ENCODE peak calls at places on chromosomes 1 and 21, in six cellular contexts. D is HCT116, X is breast epithelium, R is A549, C is tibial nerve, I is Peyer's patch. E is an unnamed sample.

GRCh38 chr1:47568763-47569162 is 130.9 kb downstream of the FOXD2 start:
- DNase-seq in D (no peak), R (no peak), X (no peak), I (no peak), C (peak), E (no peak)

GRCh38 chr1:230749635-230750034 is 2.4 kb downstream of the CAPN9 start:
- DNase-seq in D (no peak), X (no peak), C (no peak), R (no peak), I (no peak), E (no peak)

GRCh38 chr1:231636157-231636556 is 9.6 kb downstream of the DISC1 start:
- DNase-seq in X (no peak), C (no peak), I (no peak), R (peak), D (no peak), E (no peak)

GRCh38 chr1:9591669-9592509 is 3.2 kb downstream of the TMEM201 start:
- DNase-seq in D (no peak), C (no peak), X (no peak), I (no peak), R (no peak), E (no peak)

GRCh38 chr1:234170622-234171021 is 202.6 kb upstream of the COA6 start:
- DNase-seq in I (no peak), X (peak), D (no peak), R (no peak), C (no peak), E (no peak)

GRCh38 chr21:18987515-18988026 is 584.0 kb upstream of the TMPRSS15 start:
- DNase-seq in D (no peak), X (no peak), R (no peak), I (no peak), C (no peak), E (no peak)

GRCh38 chr1:112033422-112034120 is 44.1 kb upstream of the KCND3 start:
- DNase-seq in R (no peak), I (no peak), X (no peak), C (no peak), D (no peak), E (no peak)

GRCh38 chr1:222457084-222457483 is 90.8 kb downstream of the HHIPL2 start:
- DNase-seq in D (no peak), R (no peak), C (no peak), I (no peak), X (no peak), E (no peak)

GRCh38 chr1:75795703-75796193 is 934 bp upstream of the MSH4 start:
- DNase-seq in C (no peak), I (no peak), X (no peak), R (no peak), D (no peak), E (no peak)

GRCh38 chr1:75794382-75794781 is 2.3 kb upstream of the MSH4 start:
- DNase-seq in I (no peak), R (no peak), X (no peak), D (no peak), C (no peak), E (no peak)

GRCh38 chr1:75797273-75797588 is 549 bp downstream of the MSH4 start:
- DNase-seq in R (no peak), I (no peak), C (no peak), X (no peak), D (no peak), E (no peak)

GRCh38 chr1:75797606-75798216 is 1.0 kb downstream of the MSH4 start:
- DNase-seq in C (no peak), X (no peak), D (no peak), R (no peak), I (no peak), E (no peak)

GRCh38 chr1:75796376-75797272 is at the start of gene MSH4:
- DNase-seq in I (no peak), C (no peak), D (no peak), X (no peak), R (no peak), E (no peak)
- TF ChIP-seq POLR2A in I (no peak), C (no peak), D (no peak), X (no peak), R (no peak), E (no peak)

DNA sequence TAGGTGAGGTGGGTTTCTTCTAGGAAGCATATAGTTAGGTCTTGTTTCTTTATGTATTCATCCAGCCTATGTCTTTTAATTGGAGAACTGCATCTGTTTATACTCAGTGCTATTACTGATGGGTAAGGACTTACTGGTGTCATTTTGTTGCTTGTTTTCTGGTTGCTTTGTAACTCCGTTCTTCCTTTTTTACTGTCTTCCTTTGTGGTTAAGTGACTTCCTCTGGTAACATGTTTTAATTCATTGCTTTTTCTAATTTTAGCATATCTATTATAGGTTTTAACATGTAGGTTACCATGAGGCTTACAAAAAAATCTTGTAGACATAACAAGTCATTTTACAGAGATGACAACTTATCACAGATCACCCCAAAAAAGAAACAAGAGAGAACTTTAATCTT is 160.8 kb downstream of the VAV3 start:
- DNase-seq in I (no peak), C (no peak), X (no peak), R (no peak), D (no peak), E (no peak)
- H3K4me3 ChIP-seq in I (no peak), C (no peak), X (no peak), R (no peak), D (no peak), E (no peak)

DNA sequence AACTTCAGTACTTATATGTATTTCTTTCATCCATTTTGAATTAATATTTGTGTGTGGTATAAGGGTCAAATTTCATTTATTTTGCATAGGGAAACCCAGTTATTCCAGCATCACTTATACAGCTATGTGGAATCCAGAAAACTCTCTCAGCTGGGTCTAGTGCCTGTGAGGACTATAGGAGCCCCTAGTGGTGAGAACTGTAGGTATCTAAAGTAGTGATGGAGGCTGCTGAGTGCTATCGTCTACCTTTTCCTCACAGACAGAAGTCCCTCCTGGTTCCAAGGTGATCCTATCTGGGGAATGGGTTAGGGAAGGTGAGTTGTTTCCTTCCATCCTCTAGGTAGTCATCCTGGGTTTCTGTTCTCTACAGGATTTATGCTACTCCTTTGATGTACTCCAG is 352.0 kb upstream of the C1orf87 start:
- DNase-seq in R (no peak), D (peak), X (no peak), I (no peak), C (no peak), E (no peak)
- TF ChIP-seq CTCF in R (no peak), D (peak), X (peak), I (peak), C (no peak), E (no peak)

DNA sequence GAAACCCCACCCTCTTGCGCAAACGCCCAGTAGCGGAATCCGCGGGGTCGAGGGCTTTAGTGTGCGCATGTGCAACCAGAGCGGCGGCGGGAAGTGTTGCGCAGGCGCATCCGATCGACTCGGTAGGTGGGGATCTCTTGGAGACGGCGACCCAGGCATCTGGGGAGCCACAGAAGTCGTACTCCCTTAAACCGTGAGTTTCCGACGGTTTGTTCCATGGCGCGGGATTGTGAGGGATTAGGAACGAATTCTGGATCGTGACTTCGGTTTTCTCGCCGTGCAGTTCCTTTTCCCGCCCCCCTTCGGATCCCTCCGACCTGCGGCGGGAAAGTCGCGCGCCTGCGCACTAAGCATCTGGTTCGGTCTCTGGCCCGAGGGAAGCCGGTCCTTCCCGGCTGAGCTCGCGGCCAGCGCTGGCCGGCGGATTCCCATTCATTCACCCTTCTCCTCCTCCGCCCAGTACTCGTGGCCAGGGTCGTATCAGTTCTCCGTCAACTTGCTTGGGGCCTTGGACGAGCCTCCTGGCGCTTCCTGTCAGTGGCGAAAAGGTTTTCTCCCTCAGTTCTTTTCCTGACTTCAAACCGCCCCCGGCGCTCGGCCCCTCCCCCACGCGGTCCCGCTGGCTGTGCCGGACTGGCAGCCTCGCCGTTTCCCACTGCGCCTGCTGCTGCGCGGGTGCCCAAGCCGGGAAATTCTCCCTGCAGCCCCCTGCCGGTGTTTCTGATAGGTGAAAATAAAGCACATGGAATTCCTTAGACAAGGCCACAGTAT is at the start of gene CDC7:
- DNase-seq in C (peak), I (peak), R (peak), X (peak), D (peak), E (peak)
- TF ChIP-seq POLR2A in C (no peak), I (no peak), R (peak), X (no peak), D (peak), E (no peak)

GRCh38 chr1:1225238-1225845 is 6.5 kb downstream of the SDF4 start:
- DNase-seq in C (no peak), R (no peak), I (no peak), D (no peak), X (no peak), E (no peak)

GRCh38 chr1:1228187-1228586 is 3.6 kb downstream of the SDF4 start:
- DNase-seq in X (no peak), D (no peak), R (no peak), I (no peak), C (no peak), E (no peak)

GRCh38 chr1:1225913-1226312 is 5.9 kb downstream of the SDF4 start:
- DNase-seq in D (no peak), I (no peak), C (no peak), R (no peak), X (no peak), E (no peak)

GRCh38 chr1:1227386-1227785 is 4.4 kb downstream of the SDF4 start:
- DNase-seq in I (no peak), D (no peak), X (no peak), R (no peak), C (no peak), E (no peak)

DNA sequence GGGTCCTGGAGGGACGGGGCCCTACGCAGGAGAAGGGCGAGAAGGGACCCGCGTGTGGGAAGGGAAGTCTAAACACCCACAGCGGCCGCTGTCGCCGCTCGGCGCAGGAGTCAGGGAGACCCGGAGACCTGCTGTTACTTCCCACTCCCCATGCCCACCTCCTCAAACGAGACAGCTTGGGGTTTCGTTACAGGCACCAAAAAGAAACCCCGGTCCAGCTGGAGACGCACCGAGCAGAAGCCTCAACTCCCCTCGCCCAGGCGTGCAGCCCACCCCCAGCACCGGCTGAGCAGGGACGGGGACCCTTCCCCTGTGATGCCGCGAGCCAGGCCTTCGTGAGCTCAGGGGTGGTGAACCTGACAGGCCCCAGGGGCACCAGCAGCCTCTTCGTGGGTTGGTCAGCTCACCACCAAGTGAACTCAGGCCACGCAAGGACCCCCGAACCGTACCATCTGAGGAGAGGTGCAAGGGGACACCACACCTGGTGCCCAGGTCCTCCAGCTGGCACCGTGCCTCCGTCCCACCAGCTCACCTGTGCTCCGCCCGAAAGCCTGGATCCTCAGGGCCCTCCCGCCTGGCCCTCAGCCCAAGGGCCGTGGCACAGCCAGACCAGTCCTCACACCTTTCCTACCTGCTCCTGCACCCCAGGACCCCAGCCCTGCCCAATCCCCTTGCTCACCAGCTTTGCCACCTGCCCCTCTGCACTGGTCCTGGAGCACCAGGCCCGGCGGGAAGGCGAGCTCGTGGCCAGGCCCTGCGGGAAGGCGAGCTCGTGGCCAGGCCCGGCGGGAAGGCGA is 5.0 kb downstream of the SDF4 start:
- DNase-seq in D (no peak), C (no peak), I (no peak), R (no peak), X (no peak), E (no peak)
- H3K4me3 ChIP-seq in D (no peak), C (no peak), I (no peak), R (no peak), X (no peak), E (no peak)

DNA sequence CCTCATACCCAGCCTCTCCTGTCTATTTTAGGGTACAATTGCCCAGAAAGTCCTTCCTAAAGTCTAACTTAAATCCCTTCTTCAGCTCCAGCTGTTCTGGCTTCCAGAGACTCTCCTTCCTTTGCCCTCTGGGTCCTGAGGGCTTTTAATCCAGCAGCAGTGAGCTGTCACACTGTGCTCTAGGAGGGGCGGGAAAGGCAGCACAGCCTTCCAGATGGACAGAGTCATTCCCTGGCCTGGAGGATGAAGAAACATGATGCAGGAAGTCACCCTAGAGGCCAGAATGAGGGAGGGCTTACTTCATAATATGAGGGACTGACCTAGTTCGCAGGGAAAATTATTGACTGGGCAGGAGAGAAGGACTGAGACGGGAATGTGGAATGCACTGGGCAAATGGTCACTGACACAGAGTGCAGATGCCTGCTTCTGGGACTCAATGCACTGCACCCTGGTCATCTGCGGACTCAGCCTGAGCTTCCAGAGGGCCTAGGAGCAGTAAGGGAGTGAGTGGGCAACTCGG is 1.3 kb downstream of the SH2D2A start:
- DNase-seq in X (no peak), D (no peak), R (peak), I (no peak), C (peak), E (peak)
- TF ChIP-seq CTCF in X (no peak), D (no peak), R (no peak), I (no peak), C (peak), E (no peak)

DNA sequence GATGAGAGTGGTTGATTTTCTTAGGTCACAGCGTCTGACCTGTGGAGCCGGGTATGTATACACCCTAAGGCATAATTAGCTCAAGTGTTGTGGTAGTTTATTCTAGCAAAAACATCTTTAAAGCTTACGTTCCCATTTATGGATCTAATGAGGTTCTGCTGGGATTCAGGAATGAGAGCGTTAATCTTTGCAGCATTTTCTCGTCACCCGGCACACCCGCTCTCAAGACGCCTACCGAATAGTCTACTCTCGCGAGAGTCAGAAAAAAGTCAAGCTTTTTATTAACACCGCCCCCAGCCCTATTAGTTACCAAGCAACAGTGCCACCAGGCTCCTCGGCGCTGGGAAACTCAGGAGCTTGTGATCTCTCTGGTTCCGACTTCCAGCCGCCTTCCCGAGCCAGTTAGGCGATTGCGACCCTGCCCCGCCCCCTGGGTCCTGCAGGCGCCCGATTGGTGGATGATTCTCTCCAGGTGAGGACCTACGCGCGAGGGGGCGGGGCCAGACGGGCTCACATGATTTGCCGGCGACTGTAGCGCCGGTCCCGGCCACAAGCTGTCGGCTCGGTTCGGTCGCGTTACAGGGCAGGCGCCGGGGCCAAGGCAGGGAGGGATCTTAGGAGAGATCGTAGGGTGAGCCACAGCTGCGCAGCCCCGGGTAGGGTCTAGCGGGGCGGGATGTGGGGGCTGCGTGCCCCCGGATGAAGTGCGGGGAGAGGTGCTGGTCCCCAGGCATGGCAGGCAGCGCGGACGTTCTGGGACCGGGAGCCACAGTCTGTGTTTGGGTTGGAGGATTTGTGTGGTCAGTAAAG is at the start of gene PFKFB2:
- DNase-seq in D (peak), R (peak), I (peak), C (peak), X (peak), E (peak)
- TF ChIP-seq POLR2A in D (peak), R (peak), I (peak), C (peak), X (peak), E (peak)